ENCODE peak calls at places on chromosomes 2 and 18, in seven cellular contexts. One of them, this sample, is unnamed. For H3K4me1 and H3K27me3, the result is how much of the 10 kb centered on the place peaks cover.

GRCh38 chr2:72696559-72696958 is 129.3 kb downstream of the EXOC6B start:
- DNase-seq in neuronal stem cell: no peak
- DNase-seq in aorta: no peak
- DNase-seq in HCT116: no peak
- DNase-seq in naive thymus-derived CD4-positive, alpha-beta T cell: no peak
- DNase-seq in fibroblast of lung: no peak
- DNase-seq in IMR-90: no peak
- DNase-seq in this sample: no peak

GRCh38 chr2:237873961-237874551 is 14.6 kb downstream of the RAMP1 start:
- DNase-seq in neuronal stem cell: no peak
- DNase-seq in aorta: peak
- DNase-seq in HCT116: no peak
- DNase-seq in naive thymus-derived CD4-positive, alpha-beta T cell: no peak
- DNase-seq in fibroblast of lung: no peak
- DNase-seq in IMR-90: no peak
- DNase-seq in this sample: no peak

GRCh38 chr2:114548151-114548550 is 105.7 kb downstream of the DPP10 start:
- DNase-seq in neuronal stem cell: no peak
- DNase-seq in aorta: no peak
- DNase-seq in HCT116: no peak
- DNase-seq in naive thymus-derived CD4-positive, alpha-beta T cell: no peak
- DNase-seq in fibroblast of lung: no peak
- DNase-seq in IMR-90: no peak
- DNase-seq in this sample: no peak

GRCh38 chr18:3995476-3996102 is 459.5 kb downstream of the DLGAP1 start:
- DNase-seq in neuronal stem cell: peak
- DNase-seq in aorta: no peak
- DNase-seq in HCT116: peak
- DNase-seq in naive thymus-derived CD4-positive, alpha-beta T cell: peak
- DNase-seq in fibroblast of lung: peak
- DNase-seq in IMR-90: peak
- DNase-seq in this sample: no peak

GRCh38 chr2:146874260-146874658 is 970.6 kb upstream of the ACVR2A start:
- DNase-seq in neuronal stem cell: no peak
- DNase-seq in aorta: no peak
- DNase-seq in HCT116: peak
- DNase-seq in naive thymus-derived CD4-positive, alpha-beta T cell: no peak
- DNase-seq in fibroblast of lung: peak
- DNase-seq in IMR-90: no peak
- DNase-seq in this sample: no peak

GRCh38 chr2:163800889-163801498 is 65.2 kb upstream of the FIGN start:
- DNase-seq in neuronal stem cell: no peak
- DNase-seq in aorta: no peak
- DNase-seq in HCT116: no peak
- DNase-seq in naive thymus-derived CD4-positive, alpha-beta T cell: no peak
- DNase-seq in fibroblast of lung: peak
- DNase-seq in IMR-90: peak
- DNase-seq in this sample: no peak

GRCh38 chr18:79606621-79607331 is 72.8 kb upstream of the CTDP1 start:
- DNase-seq in neuronal stem cell: no peak
- DNase-seq in aorta: peak
- DNase-seq in HCT116: no peak
- DNase-seq in naive thymus-derived CD4-positive, alpha-beta T cell: no peak
- DNase-seq in fibroblast of lung: no peak
- DNase-seq in IMR-90: no peak
- DNase-seq in this sample: no peak

GRCh38 chr2:118496870-118497611 is 350.4 kb downstream of the EN1 start:
- DNase-seq in neuronal stem cell: no peak
- DNase-seq in aorta: no peak
- DNase-seq in HCT116: no peak
- DNase-seq in naive thymus-derived CD4-positive, alpha-beta T cell: no peak
- DNase-seq in fibroblast of lung: no peak
- DNase-seq in IMR-90: no peak
- DNase-seq in this sample: no peak

GRCh38 chr18:35620765-35621164 is 39.2 kb downstream of the GALNT1 start:
- DNase-seq in neuronal stem cell: no peak
- DNase-seq in aorta: no peak
- DNase-seq in HCT116: no peak
- DNase-seq in naive thymus-derived CD4-positive, alpha-beta T cell: no peak
- DNase-seq in fibroblast of lung: peak
- DNase-seq in IMR-90: no peak
- DNase-seq in this sample: no peak

GRCh38 chr2:26086155-26086634 is 52.3 kb downstream of the RAB10 start:
- DNase-seq in neuronal stem cell: no peak
- DNase-seq in aorta: no peak
- DNase-seq in HCT116: peak
- DNase-seq in naive thymus-derived CD4-positive, alpha-beta T cell: no peak
- DNase-seq in fibroblast of lung: peak
- DNase-seq in IMR-90: peak
- DNase-seq in this sample: peak

GRCh38 chr2:30444283-30444682 is 2.8 kb upstream of the LCLAT1 start:
- DNase-seq in neuronal stem cell: no peak
- DNase-seq in aorta: no peak
- DNase-seq in HCT116: no peak
- DNase-seq in naive thymus-derived CD4-positive, alpha-beta T cell: no peak
- DNase-seq in fibroblast of lung: no peak
- DNase-seq in IMR-90: no peak
- DNase-seq in this sample: no peak

GRCh38 chr18:74499633-74500032 is 3.5 kb downstream of the CNDP2 start:
- DNase-seq in neuronal stem cell: no peak
- DNase-seq in aorta: no peak
- DNase-seq in HCT116: no peak
- DNase-seq in naive thymus-derived CD4-positive, alpha-beta T cell: no peak
- DNase-seq in fibroblast of lung: peak
- DNase-seq in IMR-90: no peak
- DNase-seq in this sample: peak

DNA sequence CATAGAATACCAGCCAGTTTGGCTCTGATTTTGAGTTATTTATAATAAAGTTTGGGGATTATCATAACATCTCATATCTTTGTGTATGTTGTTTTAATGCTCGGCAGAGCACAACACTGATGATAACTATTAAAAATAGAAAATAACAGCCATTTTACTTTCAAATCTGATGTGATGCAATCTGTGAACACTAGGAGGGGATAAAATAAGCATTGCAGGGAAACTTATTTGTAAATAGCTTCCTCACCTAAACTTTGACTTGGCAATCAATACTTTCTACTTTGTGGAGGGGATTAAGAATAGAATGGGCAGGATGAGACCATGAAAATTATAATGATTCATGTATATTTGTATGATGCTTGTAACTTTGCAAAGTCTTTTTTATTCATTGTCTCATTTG is 54.4 kb downstream of the USP14 start:
- DNase-seq in neuronal stem cell: no peak
- DNase-seq in aorta: no peak
- DNase-seq in HCT116: no peak
- DNase-seq in naive thymus-derived CD4-positive, alpha-beta T cell: no peak
- DNase-seq in fibroblast of lung: no peak
- DNase-seq in IMR-90: no peak
- DNase-seq in this sample: no peak
- H3K4me3 ChIP-seq in neuronal stem cell: no peak
- H3K4me3 ChIP-seq in aorta: no peak
- H3K4me3 ChIP-seq in HCT116: no peak
- H3K4me3 ChIP-seq in naive thymus-derived CD4-positive, alpha-beta T cell: no peak
- H3K4me3 ChIP-seq in fibroblast of lung: no peak
- H3K4me3 ChIP-seq in IMR-90: no peak
- H3K4me3 ChIP-seq in this sample: no peak

GRCh38 chr2:27798948-27799645 is 27.6 kb downstream of the MRPL33 start:
- DNase-seq in neuronal stem cell: peak
- DNase-seq in aorta: peak
- DNase-seq in HCT116: peak
- DNase-seq in naive thymus-derived CD4-positive, alpha-beta T cell: no peak
- DNase-seq in fibroblast of lung: peak
- DNase-seq in IMR-90: peak
- DNase-seq in this sample: no peak
- H3K4me1 ChIP-seq in neuronal stem cell: under half
- H3K4me1 ChIP-seq in aorta: under half
- H3K4me1 ChIP-seq in HCT116: half or more
- H3K4me1 ChIP-seq in naive thymus-derived CD4-positive, alpha-beta T cell: under half
- H3K4me1 ChIP-seq in fibroblast of lung: under half
- H3K4me1 ChIP-seq in IMR-90: under half
- H3K4me1 ChIP-seq in this sample: under half

DNA sequence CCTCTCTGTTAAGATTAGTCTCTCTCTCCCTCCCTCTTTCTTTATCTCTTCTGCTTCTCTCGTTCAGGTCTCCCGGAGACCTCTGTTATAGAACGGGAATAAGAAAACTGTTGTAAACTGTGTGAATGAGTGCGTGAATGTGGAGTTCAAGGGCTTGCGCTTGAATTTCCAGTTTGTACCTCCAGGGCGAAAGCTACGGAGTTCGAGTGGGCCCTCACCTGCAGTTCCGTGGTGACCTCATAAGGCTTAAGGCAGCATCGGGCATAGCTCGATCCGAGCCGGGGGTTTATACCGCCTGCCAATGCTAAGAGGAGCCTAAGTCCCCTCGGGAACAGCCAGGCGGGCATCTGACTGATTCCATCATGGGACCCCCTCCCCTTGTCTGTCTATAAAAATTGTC is 26.5 kb downstream of the SKA1 start:
- DNase-seq in neuronal stem cell: no peak
- DNase-seq in aorta: no peak
- DNase-seq in HCT116: no peak
- DNase-seq in naive thymus-derived CD4-positive, alpha-beta T cell: no peak
- DNase-seq in fibroblast of lung: no peak
- DNase-seq in IMR-90: no peak
- DNase-seq in this sample: no peak
- H3K27me3 ChIP-seq in neuronal stem cell: under half
- H3K27me3 ChIP-seq in aorta: under half
- H3K27me3 ChIP-seq in HCT116: under half
- H3K27me3 ChIP-seq in naive thymus-derived CD4-positive, alpha-beta T cell: under half
- H3K27me3 ChIP-seq in fibroblast of lung: under half
- H3K27me3 ChIP-seq in IMR-90: under half
- H3K27me3 ChIP-seq in this sample: under half

DNA sequence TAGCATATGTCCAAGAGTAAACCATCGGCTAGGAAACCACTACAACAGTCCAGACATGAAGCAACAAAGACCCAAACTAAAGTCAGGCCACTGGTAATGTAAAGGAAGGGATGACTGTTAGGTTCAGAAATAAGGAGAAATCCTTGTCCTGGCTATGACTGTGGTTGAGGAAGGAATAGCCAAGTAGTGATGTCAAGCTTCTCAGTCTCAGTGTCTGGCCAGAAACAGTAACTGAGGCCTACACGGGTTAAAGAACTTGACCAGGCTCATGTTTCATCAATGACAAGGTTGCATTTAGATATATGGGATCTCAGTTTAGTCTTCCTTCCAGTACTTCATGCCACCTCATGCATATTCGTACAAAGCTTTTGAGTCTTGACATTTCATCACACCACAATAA is 162.0 kb downstream of the ETAA1 start:
- DNase-seq in neuronal stem cell: no peak
- DNase-seq in aorta: no peak
- DNase-seq in HCT116: no peak
- DNase-seq in naive thymus-derived CD4-positive, alpha-beta T cell: no peak
- DNase-seq in fibroblast of lung: peak
- DNase-seq in IMR-90: peak
- DNase-seq in this sample: no peak
- H3K4me3 ChIP-seq in neuronal stem cell: no peak
- H3K4me3 ChIP-seq in aorta: no peak
- H3K4me3 ChIP-seq in HCT116: no peak
- H3K4me3 ChIP-seq in naive thymus-derived CD4-positive, alpha-beta T cell: no peak
- H3K4me3 ChIP-seq in fibroblast of lung: no peak
- H3K4me3 ChIP-seq in IMR-90: no peak
- H3K4me3 ChIP-seq in this sample: no peak

DNA sequence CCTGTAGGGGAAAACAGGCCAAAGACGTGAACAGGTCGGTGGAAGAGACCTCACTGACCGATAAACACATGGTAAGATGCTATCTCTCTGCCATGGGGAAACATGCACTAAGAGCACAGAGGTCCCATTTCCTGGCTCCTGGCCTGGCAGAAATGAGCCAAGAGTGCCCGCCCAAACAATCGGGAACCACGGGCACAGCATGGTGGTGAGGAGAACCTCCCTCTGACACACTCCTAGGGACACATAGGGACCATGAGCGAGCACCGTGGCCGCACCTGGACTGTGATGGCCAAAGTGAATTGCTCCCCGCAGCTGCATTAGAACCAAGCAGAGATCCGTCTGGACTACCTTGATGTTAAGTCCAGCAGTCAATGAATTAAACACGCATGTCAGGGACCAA is 11.1 kb downstream of the HS6ST1 start:
- DNase-seq in neuronal stem cell: no peak
- DNase-seq in aorta: peak
- DNase-seq in HCT116: no peak
- DNase-seq in naive thymus-derived CD4-positive, alpha-beta T cell: no peak
- DNase-seq in fibroblast of lung: no peak
- DNase-seq in IMR-90: no peak
- DNase-seq in this sample: no peak
- H3K4me1 ChIP-seq in neuronal stem cell: under half
- H3K4me1 ChIP-seq in aorta: under half
- H3K4me1 ChIP-seq in HCT116: under half
- H3K4me1 ChIP-seq in naive thymus-derived CD4-positive, alpha-beta T cell: under half
- H3K4me1 ChIP-seq in fibroblast of lung: under half
- H3K4me1 ChIP-seq in IMR-90: half or more
- H3K4me1 ChIP-seq in this sample: under half